ENCODE peak calls at places on chromosomes 3 and 15, in six cellular contexts. C is neuronal stem cell, Y is tibial artery, H is prostate gland, T is breast epithelium, A is heart left ventricle. B is an unnamed sample.

GRCh38 chr15:66748320-66748779 is 46.3 kb downstream of the SMAD6 start:
- DNase-seq in C (no peak), Y (no peak), H (no peak), T (no peak), A (no peak), B (no peak)

GRCh38 chr15:46265664-46266063 is 630.8 kb downstream of the SQOR start:
- DNase-seq in C (no peak), Y (no peak), H (no peak), T (no peak), A (no peak), B (no peak)

GRCh38 chr3:188583476-188584161 is 429.7 kb downstream of the LPP start:
- DNase-seq in C (no peak), Y (no peak), H (peak; percentile 37), T (no peak), A (no peak), B (no peak)

GRCh38 chr15:79524531-79524930 is 92.4 kb downstream of the MINAR1 start:
- DNase-seq in C (no peak), Y (no peak), H (no peak), T (no peak), A (no peak), B (no peak)

GRCh38 chr3:128353991-128354687 is 112.6 kb downstream of the DNAJB8 start:
- DNase-seq in C (no peak), Y (no peak), H (no peak), T (no peak), A (no peak), B (no peak)

GRCh38 chr3:150803440-150803985 is 40.5 kb upstream of the SIAH2 start:
- DNase-seq in C (no peak), Y (no peak), H (no peak), T (no peak), A (no peak), B (no peak)

GRCh38 chr15:94615688-94616087 is 384.3 kb downstream of the MCTP2 start:
- DNase-seq in C (no peak), Y (no peak), H (no peak), T (no peak), A (no peak), B (no peak)

GRCh38 chr3:193388371-193388770 is 9.8 kb upstream of the ATP13A5 start:
- DNase-seq in C (no peak), Y (no peak), H (no peak), T (no peak), A (no peak), B (no peak)

GRCh38 chr3:192917258-192917507 is 473 bp downstream of the MB21D2 start:
- DNase-seq in C (no peak), Y (no peak), H (no peak), T (no peak), A (no peak), B (no peak)

GRCh38 chr15:94671845-94672524 is 440.6 kb downstream of the MCTP2 start:
- DNase-seq in C (peak; percentile 42), Y (no peak), H (no peak), T (no peak), A (no peak), B (no peak)

GRCh38 chr15:100192092-100192695 is 149.6 kb downstream of the ADAMTS17 start:
- DNase-seq in C (no peak), Y (no peak), H (peak; percentile 30), T (no peak), A (no peak), B (no peak)

GRCh38 chr3:52787246-52787645 is 7.3 kb upstream of the ITIH3 start:
- DNase-seq in C (no peak), Y (no peak), H (no peak), T (no peak), A (peak; percentile 53), B (no peak)

GRCh38 chr15:92636950-92637481 is 18.6 kb downstream of the FAM174B start:
- DNase-seq in C (no peak), Y (no peak), H (peak; percentile 59), T (peak; percentile 91), A (no peak), B (no peak)

GRCh38 chr15:49901867-49902775 is 216.9 kb downstream of the ATP8B4 start:
- DNase-seq in C (no peak), Y (no peak), H (no peak), T (no peak), A (no peak), B (no peak)

GRCh38 chr15:25596644-25597562 is 158.1 kb upstream of the UBE3A start:
- DNase-seq in C (no peak), Y (no peak), H (no peak), T (no peak), A (no peak), B (no peak)

GRCh38 chr15:37122703-37123102 is 22.4 kb upstream of the MEIS2 start:
- DNase-seq in C (no peak), Y (no peak), H (no peak), T (no peak), A (no peak), B (no peak)

GRCh38 chr3:137642831-137643230 is 121.3 kb upstream of the SOX14 start:
- DNase-seq in C (no peak), Y (no peak), H (no peak), T (no peak), A (no peak), B (no peak)

GRCh38 chr3:51860703-51861665 is at the start of gene IQCF2:
- DNase-seq in C (no peak), Y (no peak), H (no peak), T (no peak), A (no peak), B (no peak)

GRCh38 chr3:193040836-193041672 is 123.4 kb upstream of the MB21D2 start:
- DNase-seq in C (peak; percentile 11), Y (no peak), H (peak; percentile 13), T (no peak), A (no peak), B (no peak)

GRCh38 chr3:194491996-194492395 is 5.2 kb upstream of the ATP13A3 start:
- DNase-seq in C (no peak), Y (no peak), H (no peak), T (no peak), A (no peak), B (no peak)

GRCh38 chr3:97827741-97828471 is 6.1 kb downstream of the CRYBG3 start:
- DNase-seq in C (no peak), Y (no peak), H (no peak), T (no peak), A (no peak), B (no peak)

GRCh38 chr3:86969500-86970189 is 21.3 kb downstream of the VGLL3 start:
- DNase-seq in C (no peak), Y (no peak), H (no peak), T (no peak), A (no peak), B (peak; percentile 24)

GRCh38 chr15:95365615-95366107 is 964.8 kb upstream of the NR2F2 start:
- DNase-seq in C (peak; percentile 8), Y (no peak), H (no peak), T (no peak), A (no peak), B (peak; percentile 72)

GRCh38 chr3:121817753-121818152 is 17.1 kb downstream of the IQCB1 start:
- DNase-seq in C (no peak), Y (no peak), H (no peak), T (no peak), A (no peak), B (no peak)

GRCh38 chr15:100340721-100341661 is 784 bp downstream of the ADAMTS17 start:
- DNase-seq in C (no peak), Y (no peak), H (no peak), T (no peak), A (no peak), B (peak; percentile 54)

GRCh38 chr3:42803800-42804112 is 534 bp downstream of the HIGD1A start:
- DNase-seq in C (peak; percentile 36), Y (no peak), H (no peak), T (no peak), A (peak; percentile 77), B (peak; percentile 78)

GRCh38 chr3:120652896-120653545 is 29.0 kb downstream of the HGD start:
- DNase-seq in C (no peak), Y (no peak), H (no peak), T (no peak), A (no peak), B (no peak)

GRCh38 chr3:10232138-10232537 is 16.1 kb upstream of the TATDN2 start:
- DNase-seq in C (no peak), Y (no peak), H (no peak), T (no peak), A (no peak), B (no peak)

GRCh38 chr3:169497567-169498257 is 165.8 kb downstream of the MECOM start:
- DNase-seq in C (no peak), Y (no peak), H (no peak), T (no peak), A (no peak), B (no peak)

GRCh38 chr15:85667491-85668424 is 127.0 kb downstream of the KLHL25 start:
- DNase-seq in C (no peak), Y (peak; percentile 67), H (no peak), T (no peak), A (no peak), B (peak; percentile 40)

GRCh38 chr15:90011705-90012104 is 10.6 kb downstream of the ZNF710 start:
- DNase-seq in C (no peak), Y (no peak), H (no peak), T (no peak), A (no peak), B (no peak)
- H3K4me3 ChIP-seq in C (no peak overlapping the region), Y (no peak overlapping the region), H (no peak overlapping the region), T (no peak overlapping the region), A (no peak overlapping the region), B (no peak overlapping the region)

GRCh38 chr15:70466895-70467529 is 296.3 kb downstream of the UACA start:
- DNase-seq in C (peak; percentile 27), Y (peak; percentile 50), H (peak; percentile 53), T (no peak), A (no peak), B (peak; percentile 80)
- H3K4me1 ChIP-seq in C (no peaks in the 10 kb centered on the region), Y (no peaks in the 10 kb centered on the region), H (no peaks in the 10 kb centered on the region), T (no peaks in the 10 kb centered on the region), A (no peaks in the 10 kb centered on the region), B (no peaks in the 10 kb centered on the region)

DNA sequence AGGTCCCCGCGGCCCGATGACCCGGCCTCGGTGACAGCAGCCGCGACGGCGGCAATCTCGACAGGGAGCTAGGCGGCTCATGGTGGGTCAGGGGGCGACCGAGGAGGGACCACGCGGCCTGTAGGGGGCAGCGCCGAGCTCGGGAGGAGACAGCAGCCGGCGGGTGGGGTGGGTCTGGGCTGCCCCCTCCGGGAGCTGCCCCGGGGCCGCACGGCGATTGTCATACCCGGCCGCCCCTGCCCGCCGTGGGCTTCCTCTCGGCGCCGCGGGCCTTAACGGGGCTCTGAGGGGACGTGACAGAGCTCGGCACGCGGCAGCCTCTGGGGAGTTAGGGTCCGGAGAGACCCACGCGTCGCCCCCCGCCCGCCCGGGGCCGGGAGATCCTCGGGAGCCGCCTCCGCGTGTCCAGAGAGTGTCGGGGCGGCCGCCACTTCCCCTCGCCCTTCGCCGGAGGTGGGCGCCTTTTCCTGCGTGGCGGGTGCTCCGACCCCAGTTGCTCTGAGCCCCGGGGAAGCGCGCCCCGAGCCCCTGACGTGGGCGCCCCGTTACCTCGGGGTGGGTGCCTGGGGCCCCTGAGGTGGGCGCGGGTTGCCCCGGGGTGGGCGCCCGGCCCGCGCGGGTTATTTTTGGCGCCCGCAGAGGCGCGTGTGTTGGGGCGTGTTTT is 539 bp upstream of the PLCL2 start:
- DNase-seq in C (peak; percentile 71), Y (peak; percentile 40), H (no peak), T (no peak), A (peak; percentile 90), B (peak; percentile 92)
- H3K27ac ChIP-seq in C (no peak overlapping the region), Y (peak overlapping the region; percentile 84), H (peak overlapping the region; percentile 77), T (peak overlapping the region; percentile 86), A (peak overlapping the region; percentile 91), B (peak overlapping the region; percentile 31)

DNA sequence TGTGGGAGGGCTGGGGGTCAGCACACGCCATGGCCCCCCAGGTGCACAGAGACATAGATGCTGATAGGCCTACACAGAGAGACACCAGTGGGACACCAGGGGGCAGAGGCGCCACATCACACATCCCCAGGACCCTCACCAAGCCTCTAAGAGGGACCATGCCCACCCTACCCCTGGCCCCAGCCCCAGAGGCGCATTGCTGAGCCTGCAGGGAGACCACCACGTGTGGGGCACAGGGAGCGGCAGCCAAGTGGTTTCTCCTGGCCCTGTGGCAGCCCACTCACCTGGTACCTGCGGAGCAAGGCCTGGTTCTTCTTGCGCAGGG is 1.2 kb downstream of the CCDC9B start:
- DNase-seq in C (no peak), Y (no peak), H (no peak), T (no peak), A (peak; percentile 66), B (peak; percentile 75)
- H3K4me3 ChIP-seq in C (no peak overlapping the region), Y (peak overlapping the region; percentile 35), H (peak overlapping the region; percentile 40), T (peak overlapping the region; percentile 36), A (peak overlapping the region; percentile 49), B (peak overlapping the region; percentile 35)